ENCODE peak calls at places on chromosomes 5 and 9, in ten cellular contexts. S, K, I, T, M, E, Q, L, Y and W are unnamed samples. For H3K27me3 and H3K36me3, the result is how much of the 10 kb centered on the place peaks cover.

GRCh38 chr9:121325387-121325786 is 44.7 kb downstream of the STOM start:
- DNase-seq in S (no peak), K (no peak), I (no peak), T (peak), M (no peak), E (no peak), Q (no peak), L (no peak), Y (no peak), W (no peak)

GRCh38 chr9:70156729-70157128 is 102.0 kb upstream of the SMC5 start:
- DNase-seq in S (no peak), K (no peak), I (no peak), T (no peak), M (no peak), E (no peak), Q (no peak), L (no peak), Y (no peak), W (no peak)

GRCh38 chr9:33329117-33329563 is 38.8 kb downstream of the NFX1 start:
- DNase-seq in S (no peak), K (no peak), I (no peak), T (peak), M (peak), E (no peak), Q (no peak), L (peak), Y (no peak), W (no peak)

GRCh38 chr5:136192015-136192525 is 892 bp downstream of the SMIM32 start:
- DNase-seq in S (no peak), K (no peak), I (peak), T (no peak), M (no peak), E (peak), Q (no peak), L (no peak), Y (peak), W (no peak)

GRCh38 chr5:167180899-167181298 is 1110.5 kb upstream of the WWC1 start:
- DNase-seq in S (no peak), K (no peak), I (no peak), T (no peak), M (no peak), E (no peak), Q (no peak), L (no peak), Y (no peak), W (no peak)

GRCh38 chr9:124783830-124784229 is 6.9 kb downstream of the OLFML2A start:
- DNase-seq in S (no peak), K (no peak), I (no peak), T (no peak), M (no peak), E (no peak), Q (no peak), L (no peak), Y (no peak), W (no peak)

GRCh38 chr9:79013715-79014610 is 557.8 kb upstream of the TLE4 start:
- DNase-seq in S (no peak), K (no peak), I (no peak), T (no peak), M (peak), E (no peak), Q (no peak), L (peak), Y (no peak), W (no peak)

GRCh38 chr5:149268928-149269557 is 2.6 kb upstream of the AFAP1L1 start:
- DNase-seq in S (peak), K (peak), I (peak), T (no peak), M (peak), E (no peak), Q (peak), L (no peak), Y (peak), W (no peak)

GRCh38 chr9:22052376-22052945 is 43.4 kb upstream of the CDKN2B start:
- DNase-seq in S (peak), K (peak), I (no peak), T (no peak), M (peak), E (no peak), Q (no peak), L (peak), Y (peak), W (no peak)

GRCh38 chr5:162107591-162107990 is 40.0 kb downstream of the GABRG2 start:
- DNase-seq in S (no peak), K (no peak), I (no peak), T (no peak), M (no peak), E (no peak), Q (no peak), L (no peak), Y (no peak), W (no peak)

GRCh38 chr9:4315582-4316215 is 15.8 kb upstream of the GLIS3 start:
- DNase-seq in S (peak), K (peak), I (peak), T (peak), M (peak), E (peak), Q (peak), L (no peak), Y (peak), W (peak)

GRCh38 chr5:38738898-38739743 is 106.7 kb upstream of the OSMR start:
- DNase-seq in S (no peak), K (no peak), I (no peak), T (no peak), M (peak), E (no peak), Q (no peak), L (no peak), Y (no peak), W (no peak)

GRCh38 chr5:143258559-143259253 is 144.8 kb downstream of the NR3C1 start:
- DNase-seq in S (no peak), K (no peak), I (no peak), T (no peak), M (peak), E (no peak), Q (no peak), L (no peak), Y (no peak), W (no peak)

GRCh38 chr5:156359452-156359851 is 32.5 kb downstream of the SGCD start:
- DNase-seq in S (no peak), K (no peak), I (no peak), T (no peak), M (no peak), E (no peak), Q (no peak), L (peak), Y (no peak), W (no peak)

GRCh38 chr9:21295992-21296391 is 9.1 kb downstream of the IFNA5 start:
- DNase-seq in S (no peak), K (no peak), I (no peak), T (no peak), M (no peak), E (no peak), Q (no peak), L (no peak), Y (no peak), W (no peak)

GRCh38 chr5:90873033-90873517 is 314.5 kb downstream of the ADGRV1 start:
- DNase-seq in S (no peak), K (no peak), I (no peak), T (no peak), M (no peak), E (no peak), Q (peak), L (no peak), Y (no peak), W (no peak)

GRCh38 chr9:92325991-92326500 is 293 bp downstream of the CENPP start:
- DNase-seq in S (no peak), K (no peak), I (no peak), T (no peak), M (no peak), E (no peak), Q (no peak), L (no peak), Y (no peak), W (no peak)

GRCh38 chr5:88172847-88173758 is 95.5 kb downstream of the TMEM161B start:
- DNase-seq in S (peak), K (peak), I (peak), T (no peak), M (no peak), E (no peak), Q (no peak), L (no peak), Y (peak), W (no peak)

GRCh38 chr9:137129089-137129455 is 9.9 kb upstream of the GRIN1 start:
- DNase-seq in S (no peak), K (no peak), I (peak), T (no peak), M (no peak), E (peak), Q (no peak), L (no peak), Y (peak), W (no peak)

GRCh38 chr5:34685485-34686197 is 29.5 kb downstream of the RAI14 start:
- DNase-seq in S (no peak), K (peak), I (peak), T (no peak), M (peak), E (no peak), Q (no peak), L (no peak), Y (peak), W (no peak)

GRCh38 chr5:33238826-33239670 is 201.7 kb upstream of the TARS1 start:
- DNase-seq in S (no peak), K (no peak), I (peak), T (no peak), M (peak), E (no peak), Q (no peak), L (no peak), Y (no peak), W (no peak)

GRCh38 chr5:178895615-178896571 is at the start of gene ZFP2:
- DNase-seq in S (peak), K (peak), I (peak), T (peak), M (peak), E (peak), Q (no peak), L (no peak), Y (peak), W (no peak)

GRCh38 chr9:68780735-68781134 is 75.7 kb downstream of the PIP5K1B start:
- DNase-seq in S (peak), K (peak), I (no peak), T (no peak), M (peak), E (no peak), Q (no peak), L (no peak), Y (peak), W (no peak)

GRCh38 chr5:134905246-134905996 is 490 bp downstream of the PCBD2 start:
- DNase-seq in S (peak), K (peak), I (peak), T (no peak), M (peak), E (no peak), Q (peak), L (peak), Y (peak), W (peak)

GRCh38 chr5:160167623-160168165 is 48.4 kb upstream of the PWWP2A start:
- DNase-seq in S (no peak), K (peak), I (no peak), T (no peak), M (peak), E (no peak), Q (no peak), L (no peak), Y (no peak), W (no peak)

GRCh38 chr5:180643191-180643851 is 6.1 kb downstream of the FLT4 start:
- DNase-seq in S (no peak), K (no peak), I (no peak), T (no peak), M (no peak), E (no peak), Q (no peak), L (no peak), Y (no peak), W (no peak)

GRCh38 chr5:53604309-53604708 is 43.9 kb downstream of the NDUFS4 start:
- DNase-seq in S (no peak), K (no peak), I (no peak), T (no peak), M (no peak), E (no peak), Q (no peak), L (no peak), Y (no peak), W (no peak)

DNA sequence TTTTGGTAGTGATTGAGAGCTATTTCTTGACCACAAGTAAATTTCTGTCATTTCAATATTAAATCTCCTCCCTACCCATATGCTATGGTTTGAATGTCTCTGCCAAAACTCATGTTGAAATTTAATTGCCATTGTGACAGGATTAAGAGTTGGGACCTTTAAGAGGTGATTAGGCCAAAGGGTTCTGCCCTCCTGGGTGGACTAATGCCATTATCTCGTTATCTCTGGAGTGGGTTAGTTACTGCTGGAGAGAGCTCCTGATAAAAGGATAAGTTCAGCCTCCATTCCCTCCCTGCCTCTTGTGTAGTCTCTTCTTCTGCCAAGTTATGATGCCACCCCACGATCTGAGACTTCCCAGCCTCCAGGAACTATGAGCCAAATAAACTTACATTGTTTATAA is 3.6 kb upstream of the DRD1 start:
- DNase-seq in S (no peak), K (no peak), I (peak), T (no peak), M (no peak), E (no peak), Q (no peak), L (no peak), Y (peak), W (no peak)
- H3K27me3 ChIP-seq in S (under half), K (under half), I (under half), T (under half), M (under half), E (under half), Q (under half), L (under half), Y (half or more), W (under half)

GRCh38 chr5:150851039-150851438 is 4.7 kb downstream of the IRGM start:
- DNase-seq in S (no peak), K (no peak), I (no peak), T (no peak), M (no peak), E (no peak), Q (no peak), L (no peak), Y (no peak), W (no peak)
- H3K4me3 ChIP-seq in S (no peak), K (no peak), I (no peak), T (no peak), M (no peak), E (no peak), Q (no peak), L (no peak), Y (no peak), W (no peak)

GRCh38 chr5:147393866-147394265 is 116.0 kb downstream of the DPYSL3 start:
- DNase-seq in S (no peak), K (no peak), I (peak), T (no peak), M (no peak), E (no peak), Q (no peak), L (no peak), Y (peak), W (no peak)

GRCh38 chr5:147396070-147396469 is 113.8 kb downstream of the DPYSL3 start:
- DNase-seq in S (no peak), K (no peak), I (no peak), T (peak), M (no peak), E (no peak), Q (no peak), L (no peak), Y (no peak), W (no peak)

GRCh38 chr5:147397616-147398015 is 112.3 kb downstream of the DPYSL3 start:
- DNase-seq in S (no peak), K (no peak), I (peak), T (no peak), M (no peak), E (no peak), Q (no peak), L (no peak), Y (peak), W (no peak)

GRCh38 chr5:147391781-147392180 is 118.1 kb downstream of the DPYSL3 start:
- DNase-seq in S (no peak), K (peak), I (peak), T (peak), M (peak), E (no peak), Q (no peak), L (no peak), Y (peak), W (no peak)

DNA sequence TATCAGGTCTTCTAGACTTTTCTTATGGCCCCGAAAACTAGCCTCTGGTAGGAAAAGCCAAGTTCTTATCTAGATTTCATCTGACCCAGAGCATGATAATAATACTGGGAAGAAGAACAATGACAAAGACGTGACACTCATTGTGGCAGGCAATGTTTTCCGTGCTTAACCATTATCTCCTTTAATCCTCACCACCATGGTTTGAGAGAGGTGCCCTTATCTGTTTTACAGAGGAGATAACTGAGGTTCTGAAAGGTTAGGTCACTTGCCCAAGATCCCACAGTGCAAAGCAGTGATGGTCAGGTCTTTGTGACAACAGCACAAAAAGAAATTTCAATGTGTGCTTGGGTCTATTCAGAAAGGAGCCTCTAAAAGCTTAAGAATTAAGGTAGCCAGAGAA is 115.6 kb downstream of the DPYSL3 start:
- DNase-seq in S (no peak), K (no peak), I (peak), T (no peak), M (no peak), E (no peak), Q (no peak), L (no peak), Y (no peak), W (no peak)
- H3K36me3 ChIP-seq in S (under half), K (under half), I (under half), T (half or more), M (under half), E (under half), Q (under half), L (under half), Y (under half), W (under half)

GRCh38 chr5:113487779-113488644 is at the start of gene MCC:
- DNase-seq in S (peak), K (peak), I (peak), T (peak), M (peak), E (peak), Q (peak), L (peak), Y (peak), W (no peak)
- H3K27me3 ChIP-seq in S (half or more), K (under half), I (under half), T (under half), M (under half), E (under half), Q (under half), L (under half), Y (under half), W (under half)